ENCODE peak calls at places on chromosomes 3 and 15, in six cellular contexts. T is GM23338, M is brain microvascular endothelial cell, D is OCI-LY7, Z is uterus, X is lung. I is an unnamed sample.

GRCh38 chr3:182149594-182149993 is 437.9 kb downstream of the SOX2 start:
- DNase-seq in T (no peak), Z (no peak), M (no peak), X (no peak), D (no peak), I (no peak)

GRCh38 chr3:107797586-107797985 is 274.8 kb downstream of the BBX start:
- DNase-seq in D (no peak), M (no peak), Z (no peak), T (no peak), X (no peak), I (no peak)

GRCh38 chr3:150787741-150788370 is 24.9 kb upstream of the SIAH2 start:
- DNase-seq in X (peak; percentile 87), M (peak; percentile 64), D (peak; percentile 76), Z (peak; percentile 88), T (peak; percentile 94), I (peak; percentile 73)

GRCh38 chr3:194395201-194395600 is 3.9 kb downstream of the GP5 start:
- DNase-seq in T (no peak), M (no peak), X (no peak), Z (no peak), D (no peak), I (no peak)

GRCh38 chr15:31398677-31399260 is 72.1 kb downstream of the KLF13 start:
- DNase-seq in D (no peak), M (no peak), Z (no peak), T (no peak), X (no peak), I (no peak)

GRCh38 chr3:88131695-88132094 is 18.1 kb upstream of the C3orf38 start:
- DNase-seq in Z (no peak), M (peak; percentile 37), X (no peak), T (no peak), D (no peak), I (no peak)

GRCh38 chr3:105527538-105527937 is 160.8 kb downstream of the ALCAM start:
- DNase-seq in Z (no peak), M (no peak), D (no peak), X (no peak), T (no peak), I (no peak)

GRCh38 chr15:91482799-91483198 is 370.7 kb upstream of the SLCO3A1 start:
- DNase-seq in Z (no peak), T (no peak), X (no peak), D (no peak), M (no peak), I (no peak)

GRCh38 chr3:78353231-78353630 is 1313.3 kb downstream of the ROBO2 start:
- DNase-seq in Z (no peak), D (no peak), T (no peak), X (no peak), M (no peak), I (no peak)

GRCh38 chr15:80970018-80970657 is 19.5 kb downstream of the MESD start:
- DNase-seq in M (peak; percentile 55), T (peak; percentile 86), D (peak; percentile 64), X (peak; percentile 52), Z (peak; percentile 60), I (peak; percentile 76)

GRCh38 chr15:57751177-57751800 is 44.8 kb downstream of the POLR2M start:
- DNase-seq in D (peak; percentile 4), Z (no peak), T (peak; percentile 66), M (peak; percentile 37), X (no peak), I (peak; percentile 75)
- TF ChIP-seq CTCF in D (peak; percentile 68), Z (peak; percentile 71), T (peak; percentile 76), M (peak; percentile 76), X (peak; percentile 29), I (peak; percentile 76)

GRCh38 chr3:31145062-31145461 is 250.6 kb upstream of the GADL1 start:
- DNase-seq in Z (no peak), M (no peak), X (no peak), D (no peak), T (no peak), I (no peak)

GRCh38 chr3:31137718-31138465 is 243.4 kb upstream of the GADL1 start:
- DNase-seq in D (no peak), Z (no peak), T (no peak), X (no peak), M (no peak), I (no peak)

GRCh38 chr3:31140470-31140869 is 246.0 kb upstream of the GADL1 start:
- DNase-seq in Z (no peak), T (no peak), D (no peak), X (no peak), M (no peak), I (peak; percentile 9)

GRCh38 chr3:31142139-31142538 is 247.7 kb upstream of the GADL1 start:
- DNase-seq in Z (no peak), X (no peak), M (no peak), D (no peak), T (peak; percentile 70), I (no peak)

GRCh38 chr3:31142543-31142942 is 248.1 kb upstream of the GADL1 start:
- DNase-seq in M (no peak), D (no peak), Z (no peak), X (no peak), T (peak; percentile 58), I (no peak)
- H3K4me3 ChIP-seq in M (no peak overlapping the region), D (no peak overlapping the region), Z (no peak overlapping the region), X (no peak overlapping the region), T (peak overlapping the region; percentile 0), I (no peak overlapping the region)

DNA sequence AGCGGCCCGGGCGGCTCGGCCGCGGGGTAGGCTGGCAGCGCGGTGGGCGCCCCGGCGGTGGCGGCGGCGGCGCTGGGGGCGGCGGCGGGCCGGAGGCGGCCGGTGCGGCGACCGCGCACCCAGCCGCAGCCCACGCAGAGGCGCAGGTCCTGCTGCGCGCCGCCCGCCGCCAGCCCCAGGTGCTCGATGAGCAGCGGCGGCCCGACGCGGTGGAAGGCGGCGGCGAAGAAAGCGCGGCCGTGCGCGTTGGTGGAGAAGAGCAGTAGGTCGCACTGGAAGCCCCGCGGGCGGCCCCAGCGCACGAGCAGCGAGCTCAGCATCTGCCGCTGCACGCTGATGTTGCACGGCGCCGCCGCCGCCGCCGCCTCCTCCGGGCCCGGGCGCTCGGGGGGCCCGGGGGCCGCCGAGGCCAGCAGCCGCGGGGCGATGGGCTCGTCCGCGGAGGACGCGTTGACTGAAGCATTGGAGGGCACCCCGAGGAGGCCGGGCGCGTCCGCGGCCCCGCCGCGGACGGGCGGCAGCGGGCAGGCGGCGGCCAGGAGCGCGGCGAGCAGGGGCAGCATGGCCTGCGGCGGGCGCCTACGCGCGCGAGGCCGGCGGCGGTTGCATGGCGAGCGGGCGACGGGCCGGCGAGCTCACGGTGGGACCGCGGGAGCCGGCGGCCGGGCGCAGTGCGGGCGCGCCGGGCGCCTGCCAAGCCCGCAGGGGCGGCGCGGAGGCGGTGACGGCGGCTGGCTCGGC is 452 bp downstream of the TMEM158 start:
- DNase-seq in Z (no peak), X (no peak), T (peak; percentile 57), M (no peak), D (no peak), I (peak; percentile 33)
- TF ChIP-seq CTCF in Z (no peak), X (no peak), T (no peak), M (no peak), D (no peak), I (no peak)

GRCh38 chr3:158768361-158768787 is 33.5 kb upstream of the MFSD1 start:
- DNase-seq in Z (peak; percentile 60), X (peak; percentile 56), T (peak; percentile 64), M (peak; percentile 80), D (no peak), I (peak; percentile 52)
- H3K4me3 ChIP-seq in Z (no peak overlapping the region), X (no peak overlapping the region), T (no peak overlapping the region), M (no peak overlapping the region), D (no peak overlapping the region), I (no peak overlapping the region)

DNA sequence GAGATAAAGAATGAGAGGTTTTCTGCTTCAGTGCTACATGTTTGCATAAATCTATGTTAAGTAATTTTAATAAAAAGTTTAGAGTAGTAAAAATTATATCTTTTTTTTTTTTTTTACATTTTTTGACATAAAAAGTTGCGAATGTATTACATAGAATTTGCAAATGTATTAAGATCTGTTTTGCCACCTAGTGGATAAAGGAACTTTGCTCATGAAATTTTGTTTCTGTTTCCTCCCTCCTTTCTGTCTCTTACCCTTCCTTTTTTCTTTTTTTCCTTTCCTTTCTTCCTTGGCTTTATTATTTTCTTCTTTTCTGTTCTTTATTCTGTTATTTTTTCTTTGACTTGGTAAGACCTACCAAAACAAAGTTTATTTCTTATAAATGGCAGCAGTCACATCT is 58.5 kb upstream of the UTS2B start:
- DNase-seq in T (no peak), Z (no peak), D (peak; percentile 17), X (no peak), M (no peak), I (peak; percentile 54)
- TF ChIP-seq CTCF in T (no peak), Z (peak; percentile 9), D (peak; percentile 70), X (no peak), M (peak; percentile 26), I (peak; percentile 29)

GRCh38 chr3:142962520-142963265 is 781 bp downstream of the PAQR9 start:
- DNase-seq in T (peak; percentile 53), X (no peak), Z (no peak), D (no peak), M (no peak), I (no peak)
- H3K4me3 ChIP-seq in T (peak overlapping the region; percentile 58), X (no peak overlapping the region), Z (no peak overlapping the region), D (no peak overlapping the region), M (peak overlapping the region; percentile 24), I (no peak overlapping the region)

GRCh38 chr15:78616506-78616905 is 4.3 kb downstream of the CHRNA3 start:
- DNase-seq in T (no peak), Z (no peak), M (no peak), D (no peak), X (no peak), I (no peak)

GRCh38 chr15:78619022-78619950 is 1.5 kb downstream of the CHRNA3 start:
- DNase-seq in M (no peak), D (no peak), X (no peak), Z (no peak), T (peak; percentile 46), I (no peak)

GRCh38 chr15:78618490-78618934 is 2.3 kb downstream of the CHRNA3 start:
- DNase-seq in M (peak; percentile 83), X (peak; percentile 88), Z (peak; percentile 95), T (peak; percentile 96), D (peak; percentile 83), I (peak; percentile 91)

GRCh38 chr15:78617131-78617915 is 3.5 kb downstream of the CHRNA3 start:
- DNase-seq in Z (no peak), T (no peak), X (no peak), D (no peak), M (no peak), I (no peak)

GRCh38 chr15:78618064-78618463 is 2.7 kb downstream of the CHRNA3 start:
- DNase-seq in Z (no peak), T (no peak), M (no peak), D (no peak), X (no peak), I (no peak)
- TF ChIP-seq CTCF in Z (no peak), T (no peak), M (no peak), D (no peak), X (no peak), I (no peak)

GRCh38 chr15:40306371-40306770 is 1.4 kb downstream of the PLCB2 start:
- DNase-seq in D (no peak), Z (no peak), M (no peak), X (no peak), T (no peak), I (no peak)
- H3K4me3 ChIP-seq in D (no peak overlapping the region), Z (no peak overlapping the region), M (no peak overlapping the region), X (no peak overlapping the region), T (no peak overlapping the region), I (no peak overlapping the region)

DNA sequence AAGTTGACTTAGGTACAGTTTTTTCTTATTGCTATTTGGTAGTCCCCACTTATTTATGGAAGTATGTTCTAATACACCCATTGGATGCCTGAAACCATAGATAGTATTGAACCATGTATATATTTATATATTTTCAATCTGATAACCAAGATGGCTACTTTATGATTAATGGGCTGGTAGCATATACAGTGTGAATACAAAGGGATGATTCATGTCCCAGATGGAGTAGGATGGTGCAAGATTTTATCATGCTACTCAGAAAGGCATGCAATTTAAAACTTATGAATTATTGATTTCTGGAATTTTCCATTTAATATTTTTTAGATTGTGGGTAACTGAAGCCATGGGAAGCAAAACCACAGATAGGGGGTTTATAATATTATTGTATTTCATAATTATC is 35.1 kb downstream of the AP4E1 start:
- DNase-seq in Z (no peak), X (no peak), T (no peak), D (no peak), M (no peak), I (peak; percentile 58)
- TF ChIP-seq CTCF in Z (no peak), X (no peak), T (no peak), D (no peak), M (no peak), I (no peak)